ENCODE peak calls at places on chromosome 11, in eight cellular contexts. E, L, I, P, M, B, R and D are unnamed samples.

GRCh38 chr11:134949121-134949591 is 537.1 kb upstream of the B3GAT1 start:
- DNase-seq in E (no peak), L (no peak), I (no peak), P (no peak), M (no peak), B (no peak), R (no peak), D (peak)

GRCh38 chr11:79025622-79026021 is 415.2 kb downstream of the TENM4 start:
- DNase-seq in E (no peak), L (peak), I (no peak), P (no peak), M (no peak), B (no peak), R (peak), D (no peak)

GRCh38 chr11:5197538-5197937 is 2.9 kb downstream of the OR51V1 start:
- DNase-seq in E (no peak), L (no peak), I (peak), P (no peak), M (no peak), B (no peak), R (no peak), D (no peak)

GRCh38 chr11:62721994-62722393 is 5.3 kb downstream of the HNRNPUL2 start:
- DNase-seq in E (peak), L (no peak), I (no peak), P (no peak), M (no peak), B (no peak), R (peak), D (no peak)

GRCh38 chr11:45768486-45768885 is 36.5 kb upstream of the SLC35C1 start:
- DNase-seq in E (no peak), L (no peak), I (no peak), P (no peak), M (no peak), B (no peak), R (no peak), D (no peak)

GRCh38 chr11:9230291-9230690 is 34.9 kb downstream of the DENND5A start:
- DNase-seq in E (no peak), L (no peak), I (no peak), P (no peak), M (no peak), B (no peak), R (no peak), D (no peak)

GRCh38 chr11:76823481-76824028 is 37.2 kb upstream of the ACER3 start:
- DNase-seq in E (peak), L (peak), I (no peak), P (peak), M (peak), B (no peak), R (no peak), D (peak)

GRCh38 chr11:68960299-68961071 is 20.3 kb downstream of the MRGPRD start:
- DNase-seq in E (no peak), L (peak), I (peak), P (no peak), M (no peak), B (no peak), R (no peak), D (no peak)

GRCh38 chr11:88178211-88178610 is 3.0 kb upstream of the RAB38 start:
- DNase-seq in E (no peak), L (no peak), I (no peak), P (no peak), M (no peak), B (no peak), R (no peak), D (no peak)

GRCh38 chr11:2139691-2140337 is 625 bp upstream of the IGF2 start:
- DNase-seq in E (no peak), L (peak), I (no peak), P (peak), M (peak), B (no peak), R (peak), D (no peak)
- TF ChIP-seq CTCF in E (no peak), L (no peak), I (no peak), P (no peak), M (no peak), B (no peak), R (peak), D (no peak)

GRCh38 chr11:75011872-75012271 is 23.1 kb downstream of the NEU3 start:
- DNase-seq in E (no peak), L (no peak), I (no peak), P (no peak), M (no peak), B (no peak), R (no peak), D (no peak)

GRCh38 chr11:75011357-75011756 is 22.6 kb downstream of the NEU3 start:
- DNase-seq in E (no peak), L (no peak), I (no peak), P (no peak), M (no peak), B (no peak), R (no peak), D (no peak)

GRCh38 chr11:75013051-75013450 is 24.3 kb downstream of the NEU3 start:
- DNase-seq in E (peak), L (peak), I (no peak), P (no peak), M (no peak), B (no peak), R (no peak), D (no peak)

GRCh38 chr11:75014129-75014528 is 25.4 kb downstream of the NEU3 start:
- DNase-seq in E (no peak), L (no peak), I (no peak), P (peak), M (no peak), B (no peak), R (no peak), D (peak)
- TF ChIP-seq CTCF in E (no peak), L (no peak), I (no peak), P (peak), M (no peak), B (no peak), R (no peak), D (no peak)

GRCh38 chr11:117623831-117624271 is 173.2 kb downstream of the DSCAML1 start:
- DNase-seq in E (no peak), L (no peak), I (no peak), P (no peak), M (no peak), B (no peak), R (no peak), D (no peak)
- TF ChIP-seq CTCF in E (no peak), L (no peak), I (no peak), P (no peak), M (no peak), B (no peak), R (no peak), D (no peak)

DNA sequence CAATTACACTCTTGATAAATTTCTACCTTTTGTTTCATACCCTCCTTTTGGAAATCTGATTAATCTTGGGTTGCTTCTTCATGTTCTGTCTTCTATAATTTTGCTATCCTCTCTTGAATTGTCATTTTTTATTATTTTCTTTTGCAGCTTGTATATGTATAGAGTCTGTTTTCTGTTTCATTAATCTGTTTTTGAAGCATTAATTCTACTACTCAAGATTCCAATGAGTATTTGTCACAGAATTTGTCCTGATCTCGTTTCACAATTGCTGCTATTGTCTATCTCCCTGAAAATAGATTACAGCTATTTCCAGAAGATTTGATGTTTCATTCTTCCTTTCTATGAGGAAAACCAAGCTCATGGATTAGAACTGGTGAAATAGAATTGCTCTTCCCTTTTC is 406.1 kb downstream of the DYNC2H1 start:
- DNase-seq in E (no peak), L (no peak), I (no peak), P (no peak), M (no peak), B (no peak), R (no peak), D (no peak)
- TF ChIP-seq CTCF in E (no peak), L (no peak), I (no peak), P (no peak), M (no peak), B (no peak), R (no peak), D (no peak)

GRCh38 chr11:73729594-73730206 is 31.2 kb downstream of the RAB6A start:
- DNase-seq in E (peak), L (peak), I (no peak), P (no peak), M (peak), B (no peak), R (peak), D (peak)
- TF ChIP-seq CTCF in E (peak), L (peak), I (peak), P (peak), M (peak), B (no peak), R (peak), D (peak)

DNA sequence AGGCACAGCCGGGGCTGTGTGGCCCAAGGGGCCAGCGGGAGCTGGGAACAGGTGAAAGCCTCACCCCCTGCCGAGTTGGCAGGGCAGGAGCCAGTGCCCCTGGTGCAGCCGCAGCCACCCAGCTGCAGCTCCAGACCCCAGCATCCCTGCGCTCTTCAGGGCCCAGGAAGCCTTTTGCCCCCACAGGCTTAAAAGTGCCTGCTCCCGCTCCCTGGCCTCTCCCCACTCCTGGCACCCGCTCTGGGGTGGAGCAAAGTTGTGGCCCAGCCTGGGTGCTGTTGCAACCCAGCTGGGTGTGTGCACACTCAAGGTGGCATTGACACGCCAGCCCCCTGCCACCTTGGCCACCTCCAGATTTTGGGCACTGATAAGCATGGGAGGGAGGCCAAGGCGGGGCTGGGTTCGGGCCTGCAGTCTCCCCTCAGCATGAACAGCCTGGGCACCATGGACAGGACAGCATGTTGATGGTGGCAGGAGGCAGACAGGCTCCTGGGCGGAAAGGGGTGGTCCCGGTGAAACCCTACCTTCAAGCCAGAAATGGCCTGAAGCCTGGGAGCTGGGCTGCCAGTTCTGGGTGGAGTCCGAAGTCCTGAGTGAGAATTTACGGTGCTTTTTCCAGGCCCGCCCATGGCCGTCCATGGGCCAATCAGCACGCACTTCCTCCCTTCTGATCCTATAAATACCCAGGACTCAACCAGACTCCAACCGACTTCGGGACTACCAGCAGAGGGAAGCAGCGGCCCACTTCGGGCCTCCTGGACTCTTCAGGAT is 23.5 kb upstream of the RNASEH2C start:
- DNase-seq in E (peak), L (peak), I (no peak), P (no peak), M (peak), B (no peak), R (peak), D (peak)
- TF ChIP-seq CTCF in E (peak), L (peak), I (no peak), P (peak), M (peak), B (no peak), R (peak), D (no peak)

GRCh38 chr11:115930886-115931537 is 426.8 kb upstream of the CADM1 start:
- DNase-seq in E (no peak), L (no peak), I (no peak), P (no peak), M (no peak), B (no peak), R (no peak), D (no peak)

GRCh38 chr11:115929618-115930129 is 425.5 kb upstream of the CADM1 start:
- DNase-seq in E (no peak), L (no peak), I (no peak), P (no peak), M (no peak), B (no peak), R (no peak), D (no peak)

GRCh38 chr11:115930276-115930675 is 426.1 kb upstream of the CADM1 start:
- DNase-seq in E (no peak), L (no peak), I (peak), P (no peak), M (no peak), B (no peak), R (no peak), D (no peak)

GRCh38 chr11:115931684-115932083 is 427.5 kb upstream of the CADM1 start:
- DNase-seq in E (no peak), L (no peak), I (no peak), P (no peak), M (no peak), B (no peak), R (no peak), D (no peak)

DNA sequence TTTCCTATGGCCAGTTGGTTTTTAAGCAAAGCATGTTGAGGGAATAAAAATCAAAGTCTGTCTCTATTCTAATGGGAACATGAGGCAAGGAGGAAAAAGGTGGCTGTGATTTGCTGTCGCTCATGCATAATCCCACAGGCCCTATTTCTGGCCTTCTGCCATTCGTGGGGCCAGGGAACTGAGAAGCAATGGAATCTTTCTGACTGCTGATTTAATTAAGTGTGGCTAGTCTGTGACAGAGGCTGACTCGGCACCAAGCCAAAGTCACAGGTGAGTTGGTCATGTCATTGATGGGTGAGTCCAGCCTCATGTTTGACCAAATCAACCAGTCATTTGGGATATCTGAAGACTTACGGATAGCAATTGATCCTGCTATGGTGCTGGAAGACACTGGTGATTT is 429.3 kb upstream of the CADM1 start:
- DNase-seq in E (no peak), L (no peak), I (no peak), P (no peak), M (peak), B (no peak), R (no peak), D (no peak)
- TF ChIP-seq CTCF in E (no peak), L (no peak), I (no peak), P (no peak), M (no peak), B (no peak), R (no peak), D (no peak)

GRCh38 chr11:15534266-15534665 is 419.5 kb downstream of the INSC start:
- DNase-seq in E (no peak), L (no peak), I (no peak), P (no peak), M (no peak), B (no peak), R (no peak), D (no peak)
- TF ChIP-seq CTCF in E (no peak), L (no peak), I (no peak), P (no peak), M (no peak), B (no peak), R (no peak), D (no peak)